ENCODE peak calls at places on chromosome 20, in six cellular contexts. L, J, W, X, K and G are unnamed samples.

GRCh38 chr20:16072220-16072619 is 501.0 kb downstream of the KIF16B start:
- DNase-seq in L (no peak), J (no peak), W (no peak), X (no peak), K (no peak), G (no peak)

GRCh38 chr20:34993941-34994508 is 38.4 kb downstream of the MYH7B start:
- DNase-seq in L (no peak), J (no peak), W (no peak), X (no peak), K (no peak), G (no peak)

GRCh38 chr20:25685276-25686080 is 11.2 kb downstream of the ZNF337 start:
- DNase-seq in L (no peak), J (no peak), W (peak), X (no peak), K (no peak), G (no peak)

GRCh38 chr20:58233881-58234528 is 5.6 kb upstream of the ANKRD60 start:
- DNase-seq in L (no peak), J (peak), W (peak), X (peak), K (no peak), G (no peak)

GRCh38 chr20:61719691-61720347 is 345.9 kb downstream of the TAF4 start:
- DNase-seq in L (no peak), J (no peak), W (no peak), X (no peak), K (no peak), G (no peak)

GRCh38 chr20:20812141-20812540 is 99.7 kb upstream of the RALGAPA2 start:
- DNase-seq in L (no peak), J (no peak), W (no peak), X (no peak), K (no peak), G (no peak)

GRCh38 chr20:35571566-35571965 is 29.7 kb downstream of the ERGIC3 start:
- DNase-seq in L (peak), J (no peak), W (peak), X (no peak), K (no peak), G (no peak)

GRCh38 chr20:51153867-51154707 is 131.2 kb upstream of the KCNG1 start:
- DNase-seq in L (no peak), J (no peak), W (peak), X (no peak), K (no peak), G (no peak)

GRCh38 chr20:4869290-4870193 is 131.8 kb downstream of the SLC23A2 start:
- DNase-seq in L (peak), J (no peak), W (peak), X (no peak), K (no peak), G (no peak)

GRCh38 chr20:3818155-3819151 is 1.9 kb upstream of the AP5S1 start:
- DNase-seq in L (peak), J (peak), W (peak), X (peak), K (peak), G (no peak)

GRCh38 chr20:62907377-62908317 is 18.7 kb downstream of the DIDO1 start:
- DNase-seq in L (no peak), J (peak), W (no peak), X (no peak), K (no peak), G (no peak)

GRCh38 chr20:31485450-31486339 is 10.6 kb downstream of the REM1 start:
- DNase-seq in L (no peak), J (no peak), W (no peak), X (no peak), K (peak), G (peak)